ENCODE peak calls at places on chromosomes 16 and 17, in nine cellular contexts. Z, Q, D, X, A, P, K, T and S are unnamed samples.

GRCh38 chr16:79171504-79172240 is 428.9 kb downstream of the MAF start:
- DNase-seq in D (no peak), T (no peak), P (no peak), Q (no peak), X (no peak), A (no peak), K (peak), Z (no peak), S (peak)

GRCh38 chr17:29835438-29836351 is 94.3 kb downstream of the SSH2 start:
- DNase-seq in K (no peak), D (no peak), T (no peak), A (no peak), X (no peak), P (no peak), Q (peak), Z (no peak), S (peak)

GRCh38 chr16:14007460-14007859 is 63.7 kb upstream of the MRTFB start:
- DNase-seq in A (no peak), P (no peak), D (no peak), Q (peak), Z (no peak), K (peak), X (no peak), T (peak), S (no peak)

GRCh38 chr17:8189041-8189710 is 804 bp downstream of the BORCS6 start:
- DNase-seq in T (no peak), D (no peak), K (no peak), A (peak), X (peak), P (no peak), Q (no peak), Z (no peak), S (no peak)

GRCh38 chr16:76976101-76976500 is 214.9 kb upstream of the MON1B start:
- DNase-seq in T (no peak), A (no peak), P (no peak), K (no peak), Q (no peak), D (peak), X (no peak), Z (no peak), S (no peak)

GRCh38 chr17:77498056-77498785 is 357.5 kb downstream of the SEC14L1 start:
- DNase-seq in D (no peak), K (no peak), Z (no peak), P (no peak), T (no peak), A (no peak), Q (no peak), X (peak), S (no peak)

GRCh38 chr17:1170739-1171138 is 9.0 kb downstream of the ABR start:
- DNase-seq in Z (no peak), T (no peak), P (no peak), K (no peak), D (no peak), Q (no peak), A (no peak), X (no peak), S (no peak)

GRCh38 chr16:67236551-67237395 is 9.8 kb downstream of the TMEM208 start:
- DNase-seq in A (peak), D (peak), K (no peak), T (no peak), P (peak), Z (no peak), Q (peak), X (peak), S (peak)

GRCh38 chr17:57732062-57732461 is 13.0 kb downstream of the CCDC182 start:
- DNase-seq in T (no peak), P (no peak), A (no peak), X (no peak), K (no peak), Z (no peak), Q (no peak), D (no peak), S (no peak)

GRCh38 chr16:88444826-88445582 is 8.1 kb upstream of the ZFPM1 start:
- DNase-seq in A (no peak), T (no peak), Q (no peak), X (no peak), D (no peak), Z (no peak), K (no peak), P (no peak), S (no peak)

GRCh38 chr17:8016632-8017424 is 14.4 kb downstream of the GUCY2D start:
- DNase-seq in D (no peak), X (no peak), Z (peak), T (no peak), A (peak), P (no peak), Q (peak), K (no peak), S (peak)

GRCh38 chr16:66454751-66455150 is 27.7 kb downstream of the BEAN1 start:
- DNase-seq in X (no peak), D (no peak), T (no peak), P (no peak), Q (no peak), Z (no peak), A (no peak), K (no peak), S (no peak)